ENCODE peak calls at places on chromosomes 7 and 10, in four cellular contexts. I is cardiac fibroblast, R is GM12865, W is GM12878. C is an unnamed sample.

GRCh38 chr7:28830831-28831230 is 127.3 kb downstream of the TRIL start:
- DNase-seq in I (no peak), R (no peak), W (no peak), C (peak; percentile 53)

GRCh38 chr7:47330026-47330425 is 251.9 kb downstream of the TNS3 start:
- DNase-seq in I (no peak), R (no peak), W (no peak), C (no peak)

GRCh38 chr7:481219-481930 is 38.3 kb downstream of the PDGFA start:
- DNase-seq in I (no peak), R (no peak), W (no peak), C (no peak)

GRCh38 chr7:93298206-93298605 is 66.0 kb downstream of the VPS50 start:
- DNase-seq in I (no peak), R (no peak), W (no peak), C (no peak)

GRCh38 chr10:36573246-36573645 is 552.2 kb upstream of the ANKRD30A start:
- DNase-seq in I (no peak), R (no peak), W (no peak), C (no peak)

GRCh38 chr7:25240340-25240739 is 12.1 kb upstream of the NPVF start:
- DNase-seq in I (peak; percentile 32), R (no peak), W (no peak), C (no peak)

GRCh38 chr10:50855015-50855414 is 30.4 kb downstream of the A1CF start:
- DNase-seq in I (no peak), R (no peak), W (no peak), C (no peak)

GRCh38 chr7:24059775-24060174 is 224.2 kb upstream of the NPY start:
- DNase-seq in I (no peak), R (no peak), W (no peak), C (no peak)

GRCh38 chr7:28163955-28164354 is 16.6 kb downstream of the JAZF1 start:
- DNase-seq in I (peak; percentile 43), R (no peak), W (no peak), C (peak; percentile 68)

GRCh38 chr10:24288581-24288980 is 79.6 kb downstream of the KIAA1217 start:
- DNase-seq in I (no peak), R (no peak), W (no peak), C (no peak)

GRCh38 chr7:130095812-130096211 is 25.5 kb downstream of the KLHDC10 start:
- DNase-seq in I (no peak), R (no peak), W (no peak), C (no peak)

GRCh38 chr7:41401833-41402232 is 301.1 kb downstream of the INHBA start:
- DNase-seq in I (no peak), R (no peak), W (no peak), C (no peak)

GRCh38 chr10:5297466-5297865 is 67.3 kb upstream of the UCN3 start:
- DNase-seq in I (peak; percentile 80), R (peak; percentile 47), W (no peak), C (no peak)

GRCh38 chr7:134444198-134444960 is 14.5 kb downstream of the AKR1B1 start:
- DNase-seq in I (no peak), R (no peak), W (no peak), C (no peak)

GRCh38 chr7:86123476-86123875 is 520.2 kb upstream of the GRM3 start:
- DNase-seq in I (no peak), R (no peak), W (no peak), C (no peak)

GRCh38 chr7:143205560-143206293 is 16.1 kb upstream of the TAS2R40 start:
- DNase-seq in I (no peak), R (peak; percentile 61), W (peak; percentile 47), C (no peak)

GRCh38 chr7:25014735-25015134 is 34.8 kb upstream of the OSBPL3 start:
- DNase-seq in I (peak; percentile 87), R (no peak), W (no peak), C (peak; percentile 9)

GRCh38 chr7:80087051-80087767 is 47.4 kb upstream of the GNAI1 start:
- DNase-seq in I (peak; percentile 88), R (no peak), W (no peak), C (peak; percentile 84)

GRCh38 chr10:122139627-122140151 is 131.4 kb upstream of the BTBD16 start:
- DNase-seq in I (peak; percentile 67), R (no peak), W (no peak), C (no peak)

GRCh38 chr7:132424277-132424676 is 152.0 kb downstream of the PLXNA4 start:
- DNase-seq in I (no peak), R (no peak), W (no peak), C (no peak)

GRCh38 chr10:57624856-57625592 is 642.7 kb downstream of the IPMK start:
- DNase-seq in I (no peak), R (no peak), W (no peak), C (no peak)

GRCh38 chr7:34756691-34757090 is 98.7 kb downstream of the NPSR1 start:
- DNase-seq in I (no peak), R (no peak), W (no peak), C (no peak)

GRCh38 chr7:76294344-76295024 is 8.0 kb upstream of the HSPB1 start:
- DNase-seq in I (peak; percentile 98), R (peak; percentile 37), W (no peak), C (peak; percentile 91)

GRCh38 chr10:34341473-34341872 is 473.6 kb downstream of the PARD3 start:
- DNase-seq in I (peak; percentile 17), R (no peak), W (no peak), C (no peak)

GRCh38 chr10:44068716-44069482 is 316.0 kb downstream of the CXCL12 start:
- DNase-seq in I (peak; percentile 93), R (no peak), W (no peak), C (no peak)

GRCh38 chr7:27424231-27424630 is 181.6 kb downstream of the EVX1 start:
- DNase-seq in I (no peak), R (no peak), W (no peak), C (no peak)

GRCh38 chr7:19215421-19215820 is 70.2 kb upstream of the FERD3L start:
- DNase-seq in I (peak; percentile 80), R (no peak), W (no peak), C (peak; percentile 85)

GRCh38 chr10:74081192-74081803 is 69.3 kb downstream of the AP3M1 start:
- DNase-seq in I (peak; percentile 74), R (peak; percentile 65), W (no peak), C (no peak)

GRCh38 chr7:2478387-2478760 is 2.2 kb upstream of the GRIFIN start:
- DNase-seq in I (peak; percentile 35), R (no peak), W (no peak), C (no peak)

GRCh38 chr7:87882538-87882937 is 6.2 kb downstream of the DBF4 start:
- DNase-seq in I (no peak), R (no peak), W (no peak), C (no peak)

GRCh38 chr7:77903597-77903996 is 105.0 kb downstream of the PHTF2 start:
- DNase-seq in I (no peak), R (peak; percentile 60), W (no peak), C (no peak)
- TF ChIP-seq CTCF in I (peak; percentile 36), R (peak; percentile 35), W (peak; percentile 28), C (no peak)

DNA sequence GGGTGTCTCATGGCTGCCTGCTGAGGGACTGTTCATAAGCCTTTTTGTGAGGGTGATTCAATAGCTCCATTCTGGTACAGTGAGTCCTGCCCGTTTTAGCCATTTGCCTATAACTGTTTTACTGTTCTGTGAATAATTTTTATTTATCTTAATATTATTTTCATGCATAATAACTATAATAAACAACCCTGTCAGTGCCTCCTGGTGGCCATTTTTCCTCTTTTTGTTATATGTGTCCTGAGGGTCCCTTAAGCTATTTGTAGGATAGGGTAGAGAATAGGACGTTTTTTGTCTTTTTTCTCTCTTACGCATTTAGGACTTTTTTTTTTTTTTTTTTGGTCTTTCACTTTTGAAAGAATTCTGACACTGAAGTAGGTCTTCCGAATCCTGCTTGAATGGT is 2.9 kb downstream of the C1QL3 start:
- DNase-seq in I (no peak), R (peak; percentile 5), W (no peak), C (no peak)
- H3K4me3 ChIP-seq in I (no peak overlapping the region), R (no peak overlapping the region), W (peak overlapping the region; percentile 62), C (no peak overlapping the region)

DNA sequence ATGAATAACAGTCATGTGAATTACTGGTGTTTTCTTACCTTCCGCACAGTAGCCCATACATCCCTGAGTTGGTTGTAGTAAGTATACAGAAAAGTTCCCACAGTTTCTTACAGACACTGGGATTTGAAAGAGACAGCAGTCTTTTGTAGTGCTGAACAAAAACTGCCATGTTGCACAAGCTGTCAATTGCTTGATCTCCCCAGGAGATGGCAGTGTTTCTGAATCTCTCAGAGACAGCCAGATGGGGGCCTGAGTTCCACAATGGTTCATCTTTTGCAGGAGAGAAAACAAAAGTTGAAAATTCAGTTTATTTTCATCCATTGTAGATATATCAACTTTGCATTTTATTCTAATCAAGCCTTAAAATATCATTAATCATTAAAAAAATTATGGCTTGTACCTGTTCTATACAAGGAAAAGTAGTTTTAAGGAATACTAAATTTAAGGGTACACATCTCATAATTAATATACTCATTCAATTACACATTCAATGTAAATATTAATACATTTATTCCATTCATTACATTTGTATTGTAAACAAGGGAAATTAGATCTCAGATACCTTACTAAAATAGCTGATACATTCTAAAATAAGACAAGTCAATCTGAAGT is 14.5 kb downstream of the VWDE start:
- DNase-seq in I (peak; percentile 70), R (peak; percentile 69), W (no peak), C (peak; percentile 57)
- TF ChIP-seq CTCF in I (peak; percentile 81), R (peak; percentile 79), W (peak; percentile 75), C (peak; percentile 94)

GRCh38 chr7:158957507-158957900 is 101.1 kb downstream of the DYNC2I1 start:
- DNase-seq in I (no peak), R (no peak), W (no peak), C (no peak)
- H3K4me3 ChIP-seq in I (no peak overlapping the region), R (no peak overlapping the region), W (peak overlapping the region; percentile 45), C (no peak overlapping the region)

DNA sequence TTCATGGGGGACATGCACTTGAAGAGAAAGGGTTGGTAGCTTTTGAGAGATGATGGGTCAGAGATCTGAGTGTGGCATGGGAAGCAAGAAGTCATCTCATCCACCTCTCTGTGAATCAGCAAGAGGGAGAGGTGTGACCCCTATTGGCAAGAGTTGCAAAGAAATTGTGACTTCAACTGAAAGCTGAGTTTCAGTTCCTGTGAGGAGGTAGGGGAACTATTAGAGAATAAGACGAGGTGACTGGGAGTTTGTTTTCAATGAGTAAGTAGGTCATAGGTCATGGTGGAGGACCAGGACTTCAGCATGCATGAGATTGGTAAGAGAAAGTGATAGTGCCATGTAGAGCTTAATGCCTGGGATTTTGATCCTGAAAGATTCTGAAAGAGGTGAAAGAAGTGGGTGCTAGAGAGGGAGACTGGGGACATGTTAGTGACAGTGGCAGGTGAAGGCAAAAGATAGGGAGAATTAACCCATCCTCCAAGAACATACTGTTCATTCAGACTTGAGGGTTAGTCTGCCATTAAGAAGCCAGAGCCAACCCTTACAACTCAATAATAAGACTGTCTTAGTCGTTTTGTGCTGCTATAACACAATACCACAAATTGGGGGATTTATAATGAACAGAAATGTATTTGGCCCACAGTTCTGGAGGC is 75.5 kb upstream of the CAPZA2 start:
- DNase-seq in I (peak; percentile 39), R (peak; percentile 82), W (peak; percentile 58), C (no peak)
- TF ChIP-seq CTCF in I (peak; percentile 54), R (peak; percentile 67), W (peak; percentile 78), C (peak; percentile 46)

GRCh38 chr10:97406064-97406463 is 4.9 kb upstream of the RRP12 start:
- DNase-seq in I (no peak), R (no peak), W (no peak), C (no peak)
- H3K4me3 ChIP-seq in I (no peak overlapping the region), R (no peak overlapping the region), W (no peak overlapping the region), C (no peak overlapping the region)